ENCODE peak calls at places on chromosome 13, in six cellular contexts. C is cardiac fibroblast, J is tibial nerve, E is SK-N-SH, H is cardiac muscle cell, N is lung. D is an unnamed sample.

GRCh38 chr13:24746618-24747247 is 17.2 kb upstream of the RNF17 start:
- DNase-seq in N (no peak), E (no peak), C (no peak), J (no peak), H (peak), D (peak)

GRCh38 chr13:28401303-28402056 is 93.4 kb downstream of the FLT1 start:
- DNase-seq in E (no peak), H (peak), N (no peak), J (no peak), C (peak), D (no peak)

GRCh38 chr13:24392972-24393371 is 83.6 kb downstream of the C1QTNF9 start:
- DNase-seq in N (no peak), C (no peak), E (no peak), J (no peak), H (no peak), D (no peak)

GRCh38 chr13:28475916-28476725 is 18.8 kb downstream of the FLT1 start:
- DNase-seq in J (no peak), N (no peak), C (peak), H (peak), E (no peak), D (peak)

GRCh38 chr13:79457948-79458347 is 23.0 kb upstream of the NDFIP2 start:
- DNase-seq in C (peak), E (no peak), H (peak), J (no peak), N (no peak), D (peak)

GRCh38 chr13:99374994-99375805 is 68.0 kb upstream of the GPR183 start:
- DNase-seq in C (no peak), N (no peak), E (no peak), J (no peak), H (no peak), D (no peak)

GRCh38 chr13:99733346-99733745 is 232.1 kb downstream of the TM9SF2 start:
- DNase-seq in J (no peak), C (no peak), H (no peak), E (no peak), N (no peak), D (no peak)

GRCh38 chr13:79825959-79826358 is 345.0 kb downstream of the NDFIP2 start:
- DNase-seq in E (peak), J (no peak), C (no peak), H (no peak), N (no peak), D (no peak)

DNA sequence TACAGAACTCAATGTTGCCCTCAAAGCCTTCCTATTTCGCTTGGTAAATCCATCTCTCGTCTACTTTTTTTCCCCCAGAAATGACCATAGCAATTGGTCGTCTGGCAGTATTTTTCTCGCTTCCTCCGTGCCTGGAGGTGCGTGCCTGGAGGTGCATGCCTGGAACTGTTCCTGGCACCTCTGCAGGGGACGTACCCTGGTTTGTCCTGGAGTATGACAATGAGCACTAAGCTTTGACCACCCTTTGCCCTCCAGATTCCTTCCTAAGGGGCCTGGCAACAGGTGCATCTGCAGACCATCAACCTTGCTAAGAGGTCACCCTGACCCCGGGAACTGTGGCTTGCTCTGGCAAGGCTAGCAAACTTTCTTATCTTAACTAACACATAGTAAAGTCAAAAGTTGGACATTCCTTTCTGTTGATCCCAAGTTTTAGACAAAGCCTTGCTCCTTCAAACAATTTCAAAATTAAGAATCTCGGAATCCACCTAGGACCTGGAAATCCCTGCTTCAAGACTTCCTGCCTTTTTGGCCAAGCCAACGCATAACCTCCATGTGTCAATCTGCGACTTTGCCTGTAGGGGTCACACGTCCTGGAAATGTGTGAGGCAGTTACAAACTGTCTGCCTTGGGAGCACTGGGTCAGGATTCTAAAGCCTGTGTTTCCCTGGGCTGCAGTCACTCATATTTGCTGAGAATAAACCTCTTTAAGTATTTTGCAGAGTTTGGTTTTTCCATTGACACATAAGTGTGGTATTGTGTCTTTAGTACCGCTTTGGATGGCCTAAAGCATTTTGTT is 28.8 kb upstream of the TUBGCP3 start:
- DNase-seq in C (peak), H (peak), J (no peak), N (no peak), E (peak), D (peak)
- TF ChIP-seq CTCF in C (peak), H (peak), J (peak), N (peak), E (peak), D (peak)

GRCh38 chr13:20703785-20704458 is 423 bp downstream of the IL17D start:
- DNase-seq in N (peak), E (peak), H (peak), C (peak), J (peak), D (peak)
- TF ChIP-seq CTCF in N (peak), E (peak), H (peak), C (no peak), J (peak), D (no peak)

DNA sequence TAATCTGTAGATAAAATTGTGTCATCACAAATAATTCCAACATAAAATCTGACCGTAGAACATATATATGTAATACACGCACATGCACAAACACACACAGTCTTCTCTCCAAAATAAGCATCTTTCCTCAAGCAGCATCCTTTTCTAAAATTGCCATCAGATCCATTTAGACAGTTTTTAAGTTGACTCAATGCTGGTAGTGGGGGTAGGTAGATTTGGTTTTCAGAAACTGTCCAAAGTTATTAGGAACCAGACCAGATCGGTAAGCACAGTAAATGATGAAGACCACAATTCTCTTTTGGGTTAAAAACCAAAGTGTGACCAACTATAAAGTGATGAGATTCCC is 64.6 kb downstream of the SERP2 start:
- DNase-seq in H (no peak), N (no peak), J (no peak), C (no peak), E (no peak), D (no peak)
- TF ChIP-seq CTCF in H (no peak), N (no peak), J (no peak), C (peak), E (no peak), D (no peak)

GRCh38 chr13:71979616-71980015 is 112.6 kb upstream of the DACH1 start:
- DNase-seq in H (no peak), E (no peak), J (no peak), N (no peak), C (no peak), D (peak)
- TF ChIP-seq CTCF in H (no peak), E (peak), J (no peak), N (no peak), C (no peak), D (peak)

DNA sequence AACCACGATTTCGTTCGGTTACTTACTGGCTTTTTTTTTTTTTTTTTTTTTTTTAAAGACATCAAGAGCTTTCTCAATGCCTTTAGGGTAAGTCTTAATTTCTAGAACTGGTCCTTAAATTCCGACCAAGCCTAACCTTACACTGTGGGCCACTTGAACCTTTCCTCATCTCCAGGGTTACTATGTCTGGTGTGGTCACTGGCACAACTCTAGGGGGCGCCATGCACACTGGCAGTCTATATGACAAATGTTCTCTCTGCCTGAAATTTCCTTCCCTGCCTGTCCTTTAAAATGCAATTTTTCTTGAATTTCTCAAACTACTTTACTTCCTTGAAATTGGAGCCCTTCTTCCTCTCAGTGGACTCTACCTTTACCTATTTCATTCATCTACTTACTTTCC is 227.4 kb downstream of the KLF5 start:
- DNase-seq in J (no peak), N (no peak), E (no peak), C (no peak), H (no peak), D (no peak)
- TF ChIP-seq CTCF in J (no peak), N (no peak), E (no peak), C (no peak), H (no peak), D (peak)

GRCh38 chr13:97109256-97109655 is 112.9 kb upstream of the MBNL2 start:
- DNase-seq in J (no peak), N (no peak), C (no peak), H (no peak), E (no peak), D (no peak)
- TF ChIP-seq CTCF in J (no peak), N (no peak), C (no peak), H (no peak), E (no peak), D (no peak)

GRCh38 chr13:21616880-21617279 is 12.9 kb upstream of the MICU2 start:
- DNase-seq in E (no peak), C (no peak), J (no peak), H (no peak), N (no peak), D (no peak)
- TF ChIP-seq CTCF in E (no peak), C (no peak), J (no peak), H (no peak), N (no peak), D (no peak)

GRCh38 chr13:110126391-110126961 is 180.5 kb downstream of the COL4A1 start:
- DNase-seq in N (peak), E (no peak), C (peak), H (peak), J (no peak), D (peak)
- TF ChIP-seq CTCF in N (no peak), E (no peak), C (no peak), H (no peak), J (no peak), D (no peak)

GRCh38 chr13:44054525-44054924 is 174.8 kb downstream of the LACC1 start:
- DNase-seq in H (no peak), J (no peak), E (no peak), C (no peak), N (no peak), D (no peak)

GRCh38 chr13:44051923-44052322 is 172.2 kb downstream of the LACC1 start:
- DNase-seq in H (no peak), E (no peak), N (no peak), C (peak), J (no peak), D (no peak)

GRCh38 chr13:44050450-44051063 is 170.9 kb downstream of the LACC1 start:
- DNase-seq in H (peak), J (no peak), N (no peak), C (peak), E (peak), D (peak)

GRCh38 chr13:44051405-44051804 is 171.7 kb downstream of the LACC1 start:
- DNase-seq in H (no peak), N (no peak), J (no peak), E (no peak), C (no peak), D (no peak)

DNA sequence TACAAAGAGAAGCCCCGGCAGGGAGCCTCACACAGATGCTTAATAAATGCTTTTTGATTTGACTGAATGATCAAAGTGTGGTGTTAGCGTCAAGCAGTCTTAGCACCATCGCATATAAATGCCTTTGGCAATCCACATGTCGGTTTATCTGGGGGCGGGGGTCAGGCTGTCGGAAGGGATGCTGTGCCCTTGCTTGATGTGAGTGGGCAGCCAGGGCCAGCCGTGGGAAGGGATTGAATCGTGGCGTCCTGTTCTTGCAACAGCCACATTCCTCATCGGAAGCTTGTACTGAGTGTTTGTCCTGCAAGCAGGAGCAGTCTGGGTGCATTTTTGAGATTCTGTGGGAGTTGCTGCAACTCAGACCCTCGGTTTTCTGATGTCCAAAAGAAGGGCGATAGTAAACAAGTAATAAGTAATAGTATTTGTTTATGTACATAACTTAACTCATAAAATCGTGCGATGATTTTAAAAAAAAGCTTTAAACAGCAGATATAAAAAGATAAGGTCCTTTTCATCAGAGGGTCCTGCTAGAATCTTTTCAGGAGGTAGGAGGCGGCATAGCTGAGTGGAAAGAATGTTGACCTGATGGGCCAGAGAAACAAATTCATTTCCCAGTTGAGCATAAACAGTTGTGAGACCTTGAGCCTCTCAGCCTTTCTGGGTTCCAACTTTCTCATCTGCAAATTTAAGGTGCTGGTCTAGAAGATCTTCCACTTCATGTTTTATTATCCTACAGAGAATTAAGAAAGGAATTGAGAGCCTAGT is 173.3 kb downstream of the LACC1 start:
- DNase-seq in C (peak), J (no peak), E (no peak), H (peak), N (peak), D (peak)
- TF ChIP-seq CTCF in C (no peak), J (no peak), E (no peak), H (no peak), N (no peak), D (no peak)

GRCh38 chr13:108218044-108218974 is at the start of gene ABHD13:
- DNase-seq in H (peak), J (peak), C (peak), N (peak), E (peak), D (peak)
- TF ChIP-seq CTCF in H (peak), J (no peak), C (no peak), N (no peak), E (no peak), D (no peak)